ENCODE peak calls at places on chromosomes 13 and 19, in ten cellular contexts. V, N, L, T, R, S, M, K, H and G are unnamed samples.

GRCh38 chr19:49799798-49800376 is 13.2 kb downstream of the FUZ start:
- DNase-seq in V (no peak), N (no peak), L (no peak), T (no peak), R (no peak), S (no peak), M (no peak), K (no peak), H (no peak), G (no peak)

GRCh38 chr19:28847468-28847867 is 365.5 kb downstream of the UQCRFS1 start:
- DNase-seq in V (peak), N (no peak), L (no peak), T (no peak), R (no peak), S (no peak), M (no peak), K (no peak), H (peak), G (no peak)

GRCh38 chr19:40284501-40285352 is at the start of gene AKT2:
- DNase-seq in V (peak), N (peak), L (no peak), T (no peak), R (peak), S (peak), M (peak), K (peak), H (peak), G (no peak)

GRCh38 chr13:30364133-30364532 is 56.8 kb upstream of the KATNAL1 start:
- DNase-seq in V (peak), N (no peak), L (no peak), T (no peak), R (peak), S (no peak), M (no peak), K (no peak), H (no peak), G (no peak)

GRCh38 chr13:94435604-94436226 is 43.8 kb downstream of the DCT start:
- DNase-seq in V (peak), N (peak), L (no peak), T (no peak), R (peak), S (no peak), M (no peak), K (no peak), H (peak), G (peak)

GRCh38 chr13:106499905-106500304 is 35.6 kb downstream of the EFNB2 start:
- DNase-seq in V (peak), N (no peak), L (no peak), T (no peak), R (no peak), S (no peak), M (no peak), K (no peak), H (peak), G (no peak)

GRCh38 chr13:23455401-23456185 is 22.1 kb upstream of the SACS start:
- DNase-seq in V (peak), N (no peak), L (no peak), T (no peak), R (no peak), S (no peak), M (no peak), K (no peak), H (no peak), G (no peak)

GRCh38 chr13:67281476-67281875 is 51.3 kb upstream of the PCDH9 start:
- DNase-seq in V (no peak), N (no peak), L (no peak), T (no peak), R (no peak), S (no peak), M (no peak), K (no peak), H (no peak), G (no peak)

GRCh38 chr19:53868091-53868891 is 608 bp downstream of the MYADM start:
- DNase-seq in V (peak), N (no peak), L (peak), T (no peak), R (peak), S (peak), M (peak), K (peak), H (peak), G (peak)